ENCODE peak calls at places on chromosomes 11 and 22, in seven cellular contexts. A is AG10803, P is IMR-90, L is K562, O is A549, C is foreskin fibroblast, V is AG09309. E is an unnamed sample.

GRCh38 chr11:70647188-70648166 is 249.1 kb downstream of the CTTN start:
- DNase-seq in A (no peak), P (no peak), L (no peak), O (no peak), C (no peak), V (no peak), E (no peak)

GRCh38 chr11:130771708-130772107 is 144.6 kb downstream of the SNX19 start:
- DNase-seq in A (peak), P (peak), L (no peak), O (no peak), C (peak), V (peak), E (no peak)

GRCh38 chr11:124518900-124519541 is 24.4 kb downstream of the OR8B12 start:
- DNase-seq in A (peak), P (peak), L (no peak), O (no peak), C (no peak), V (no peak), E (no peak)

GRCh38 chr22:44050766-44051747 is 27.0 kb downstream of the PARVB start:
- DNase-seq in A (no peak), P (no peak), L (no peak), O (no peak), C (no peak), V (no peak), E (no peak)

GRCh38 chr11:57497303-57498247 is 17.9 kb downstream of the SLC43A1 start:
- DNase-seq in A (no peak), P (no peak), L (no peak), O (no peak), C (no peak), V (no peak), E (no peak)

GRCh38 chr11:66367561-66368312 is 3.8 kb downstream of the SLC29A2 start:
- DNase-seq in A (no peak), P (no peak), L (no peak), O (no peak), C (no peak), V (no peak), E (no peak)

GRCh38 chr11:97364047-97364446 is 974.2 kb downstream of the JRKL start:
- DNase-seq in A (no peak), P (no peak), L (no peak), O (no peak), C (no peak), V (no peak), E (no peak)

GRCh38 chr22:23756891-23757290 is 2.7 kb upstream of the VPREB3 start:
- DNase-seq in A (no peak), P (no peak), L (no peak), O (no peak), C (no peak), V (no peak), E (no peak)

GRCh38 chr22:24503137-24503850 is 8.2 kb downstream of the UPB1 start:
- DNase-seq in A (peak), P (peak), L (peak), O (peak), C (peak), V (no peak), E (peak)

GRCh38 chr22:28711820-28712777 is 29.5 kb downstream of the CHEK2 start:
- DNase-seq in A (peak), P (peak), L (peak), O (peak), C (peak), V (peak), E (peak)

GRCh38 chr11:562046-562645 is 1.4 kb downstream of the RASSF7 start:
- DNase-seq in A (no peak), P (no peak), L (no peak), O (no peak), C (no peak), V (no peak), E (no peak)

GRCh38 chr11:121930004-121930965 is 185.7 kb downstream of the BLID start:
- DNase-seq in A (peak), P (peak), L (no peak), O (no peak), C (no peak), V (no peak), E (no peak)

GRCh38 chr11:130488187-130489026 is 40.0 kb downstream of the ADAMTS15 start:
- DNase-seq in A (no peak), P (peak), L (no peak), O (no peak), C (no peak), V (no peak), E (no peak)

GRCh38 chr11:34451053-34451452 is 12.3 kb downstream of the CAT start:
- DNase-seq in A (no peak), P (no peak), L (no peak), O (no peak), C (no peak), V (no peak), E (no peak)

GRCh38 chr11:110089617-110090282 is 3.4 kb upstream of the ZC3H12C start:
- DNase-seq in A (no peak), P (no peak), L (no peak), O (no peak), C (no peak), V (no peak), E (no peak)

GRCh38 chr11:69327741-69328191 is 33.8 kb downstream of the MYEOV start:
- DNase-seq in A (no peak), P (no peak), L (no peak), O (no peak), C (no peak), V (no peak), E (no peak)

GRCh38 chr11:69874178-69874983 is 55.2 kb upstream of the FGF3 start:
- DNase-seq in A (no peak), P (no peak), L (no peak), O (no peak), C (no peak), V (no peak), E (no peak)

GRCh38 chr22:39598017-39598965 is 27.7 kb downstream of the CACNA1I start:
- DNase-seq in A (no peak), P (no peak), L (peak), O (peak), C (no peak), V (no peak), E (no peak)

GRCh38 chr11:103257360-103257759 is 148.1 kb downstream of the DYNC2H1 start:
- DNase-seq in A (peak), P (peak), L (no peak), O (peak), C (no peak), V (no peak), E (peak)

GRCh38 chr11:114169321-114169749 is 109.8 kb downstream of the ZBTB16 start:
- DNase-seq in A (peak), P (no peak), L (no peak), O (no peak), C (peak), V (peak), E (peak)

GRCh38 chr11:789951-790350 is at the start of gene CEND1:
- DNase-seq in A (peak), P (peak), L (peak), O (peak), C (peak), V (no peak), E (peak)

GRCh38 chr11:1293619-1294015 is 15.8 kb downstream of the TOLLIP start:
- DNase-seq in A (no peak), P (no peak), L (no peak), O (peak), C (no peak), V (no peak), E (no peak)

GRCh38 chr11:65792456-65792855 is 5.6 kb downstream of the OVOL1 start:
- DNase-seq in A (no peak), P (no peak), L (no peak), O (no peak), C (no peak), V (no peak), E (no peak)

GRCh38 chr11:62600367-62601113 is 1.1 kb downstream of the MTA2 start:
- DNase-seq in A (no peak), P (no peak), L (no peak), O (no peak), C (no peak), V (no peak), E (no peak)

GRCh38 chr11:32137263-32137662 is 46.4 kb downstream of the RCN1 start:
- DNase-seq in A (peak), P (peak), L (no peak), O (peak), C (peak), V (peak), E (peak)

GRCh38 chr22:37426532-37427127 is 649 bp downstream of the ELFN2 start:
- DNase-seq in A (no peak), P (no peak), L (no peak), O (no peak), C (no peak), V (no peak), E (no peak)

GRCh38 chr11:59706518-59707285 is 6.9 kb downstream of the OR10V1 start:
- DNase-seq in A (peak), P (peak), L (peak), O (peak), C (peak), V (peak), E (peak)

GRCh38 chr11:62477927-62478326 is 59.1 kb downstream of the SCGB1A1 start:
- DNase-seq in A (no peak), P (no peak), L (no peak), O (no peak), C (no peak), V (no peak), E (no peak)

GRCh38 chr11:70739811-70740474 is 341.6 kb downstream of the CTTN start:
- DNase-seq in A (no peak), P (no peak), L (no peak), O (no peak), C (no peak), V (no peak), E (no peak)

GRCh38 chr22:46652081-46652929 is 32.1 kb downstream of the GRAMD4 start:
- DNase-seq in A (no peak), P (peak), L (peak), O (peak), C (no peak), V (no peak), E (no peak)

GRCh38 chr11:116808262-116809175 is 14.6 kb downstream of the APOA4 start:
- DNase-seq in A (peak), P (peak), L (no peak), O (no peak), C (peak), V (peak), E (peak)

GRCh38 chr11:111602865-111603632 is 800 bp downstream of the SIK2 start:
- DNase-seq in A (peak), P (peak), L (peak), O (peak), C (no peak), V (no peak), E (peak)

GRCh38 chr11:111601979-111602864 is at the start of gene SIK2:
- DNase-seq in A (peak), P (peak), L (peak), O (peak), C (peak), V (peak), E (peak)

GRCh38 chr11:111603633-111604130 is 1.4 kb downstream of the SIK2 start:
- DNase-seq in A (no peak), P (no peak), L (no peak), O (no peak), C (no peak), V (no peak), E (no peak)

GRCh38 chr11:111605681-111606080 is 3.4 kb downstream of the SIK2 start:
- DNase-seq in A (no peak), P (no peak), L (no peak), O (no peak), C (no peak), V (no peak), E (no peak)

GRCh38 chr11:111604392-111605009 is 2.3 kb downstream of the SIK2 start:
- DNase-seq in A (peak), P (peak), L (peak), O (peak), C (no peak), V (no peak), E (peak)
- TF ChIP-seq CTCF in A (peak), P (peak), L (peak), O (peak), C (peak), V (peak), E (peak)

DNA sequence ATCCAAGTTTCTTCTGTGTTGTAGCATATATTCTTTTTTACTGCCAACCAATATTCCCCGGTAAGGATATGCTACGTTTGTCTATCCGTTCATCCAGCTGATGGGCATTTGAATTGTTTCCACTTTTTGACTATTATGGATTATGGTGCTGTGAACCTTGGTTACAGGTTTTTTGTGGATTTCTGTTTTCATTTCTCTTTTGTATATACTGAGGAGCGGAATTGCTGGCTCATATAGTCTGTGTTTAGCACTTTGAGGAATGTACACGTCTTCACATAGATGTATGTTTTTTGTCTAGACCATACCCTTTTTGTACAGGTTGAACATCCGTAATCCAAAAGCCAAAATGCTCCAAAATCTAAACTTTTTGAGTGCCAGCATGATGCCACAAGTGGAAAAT is 23.6 kb downstream of the RCOR2 start:
- DNase-seq in A (no peak), P (no peak), L (no peak), O (no peak), C (no peak), V (no peak), E (no peak)
- TF ChIP-seq CTCF in A (no peak), P (no peak), L (no peak), O (no peak), C (no peak), V (no peak), E (no peak)

GRCh38 chr11:11618973-11619435 is 2.8 kb downstream of the GALNT18 start:
- DNase-seq in A (no peak), P (no peak), L (no peak), O (peak), C (no peak), V (no peak), E (no peak)
- TF ChIP-seq CTCF in A (no peak), P (no peak), L (peak), O (peak), C (no peak), V (no peak), E (peak)

GRCh38 chr11:74570266-74571061 is 21.9 kb upstream of the POLD3 start:
- DNase-seq in A (peak), P (peak), L (peak), O (peak), C (no peak), V (peak), E (peak)
- TF ChIP-seq CTCF in A (peak), P (peak), L (peak), O (peak), C (peak), V (peak), E (peak)

GRCh38 chr11:132559371-132560036 is 972.8 kb downstream of the OPCML start:
- DNase-seq in A (no peak), P (no peak), L (no peak), O (no peak), C (no peak), V (no peak), E (peak)
- TF ChIP-seq CTCF in A (no peak), P (peak), L (no peak), O (no peak), C (no peak), V (no peak), E (peak)

GRCh38 chr11:119896387-119897045 is 167.5 kb upstream of the NECTIN1 start:
- DNase-seq in A (no peak), P (no peak), L (no peak), O (no peak), C (no peak), V (no peak), E (no peak)
- TF ChIP-seq CTCF in A (no peak), P (no peak), L (no peak), O (no peak), C (no peak), V (no peak), E (no peak)

GRCh38 chr11:61052182-61052972 is 49.9 kb upstream of the CD5 start:
- DNase-seq in A (no peak), P (no peak), L (no peak), O (no peak), C (no peak), V (no peak), E (no peak)
- TF ChIP-seq CTCF in A (no peak), P (no peak), L (no peak), O (no peak), C (no peak), V (no peak), E (no peak)

DNA sequence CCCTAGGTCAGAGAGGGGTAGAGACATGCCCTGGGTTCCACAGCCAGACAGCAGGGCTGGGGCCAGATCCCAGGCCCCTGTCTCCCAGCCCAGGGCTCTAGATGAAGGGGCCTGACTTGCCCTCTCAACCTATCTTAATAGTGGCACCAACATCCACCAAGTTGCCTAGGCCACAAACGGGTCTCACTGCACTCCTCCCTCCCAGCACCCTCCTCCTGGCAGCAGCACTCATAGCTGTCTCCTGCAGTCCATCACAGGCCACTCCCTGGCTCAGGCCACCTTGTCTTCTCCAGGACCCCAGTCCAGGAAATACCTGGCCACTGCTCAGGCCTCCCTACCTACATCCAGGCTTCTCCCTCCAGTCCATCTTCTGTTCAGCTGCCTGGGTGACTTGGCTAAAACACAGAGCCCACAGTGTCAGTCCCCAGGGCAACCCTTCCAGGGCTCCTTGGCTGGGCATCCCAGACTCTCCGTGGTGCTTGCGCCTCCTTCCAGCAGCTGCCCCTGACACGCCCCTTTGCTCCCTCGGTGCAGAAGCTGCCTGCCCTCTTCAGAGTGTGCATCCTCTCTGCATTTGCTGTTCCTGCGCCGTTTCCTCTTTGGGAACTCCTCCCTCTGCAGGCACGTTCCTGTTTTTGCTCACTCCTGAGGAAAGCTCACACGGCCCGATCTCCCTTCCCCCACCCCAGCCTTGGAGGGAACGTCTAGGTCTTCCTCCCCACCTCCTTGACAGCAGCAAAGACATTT is 40.5 kb downstream of the LRRC32 start:
- DNase-seq in A (peak), P (peak), L (no peak), O (no peak), C (no peak), V (no peak), E (peak)
- TF ChIP-seq CTCF in A (peak), P (no peak), L (no peak), O (no peak), C (peak), V (no peak), E (no peak)

E was measured in HFFc6.